ENCODE peak calls at places on chromosomes 1 and 21, in five cellular contexts. T is GM23248; E is CD4-positive, alpha-beta memory T cell; H is CD8-positive, alpha-beta T cell; W is left ventricle myocardium inferior. L is an unnamed sample.

GRCh38 chr1:230240446-230241076 is 173.5 kb downstream of the GALNT2 start:
- DNase-seq in W (no peak), H (no peak), E (no peak), T (peak; percentile 20), L (no peak)

GRCh38 chr1:15189692-15190321 is 36.3 kb downstream of the TMEM51 start:
- DNase-seq in E (no peak), T (peak; percentile 28), W (no peak), H (no peak), L (no peak)

GRCh38 chr1:163085041-163085903 is 16.1 kb downstream of the RGS4 start:
- DNase-seq in T (peak; percentile 79), W (no peak), E (no peak), H (no peak), L (no peak)

GRCh38 chr1:180863158-180863775 is 49.4 kb upstream of the KIAA1614 start:
- DNase-seq in H (peak; percentile 31), W (no peak), E (peak; percentile 35), T (peak; percentile 62), L (no peak)

GRCh38 chr21:34886554-34887385 is 162.3 kb downstream of the RUNX1 start:
- DNase-seq in T (peak; percentile 50), E (peak; percentile 19), H (peak; percentile 16), W (peak; percentile 27), L (peak; percentile 31)

GRCh38 chr1:94422115-94422820 is 4.1 kb downstream of the ABCD3 start:
- DNase-seq in H (no peak), E (no peak), T (peak; percentile 32), W (no peak), L (no peak)

GRCh38 chr1:20878799-20879198 is 91.7 kb upstream of the HP1BP3 start:
- DNase-seq in W (no peak), T (no peak), E (no peak), H (no peak), L (no peak)

GRCh38 chr1:108051625-108052382 is 86.8 kb upstream of the VAV3 start:
- DNase-seq in W (no peak), E (no peak), T (no peak), H (no peak), L (no peak)

GRCh38 chr1:150551784-150552691 is 2.8 kb downstream of the ADAMTSL4 start:
- DNase-seq in W (peak; percentile 86), E (no peak), T (peak; percentile 96), H (no peak), L (peak; percentile 90)

GRCh38 chr1:6961289-6961688 is 176.0 kb downstream of the CAMTA1 start:
- DNase-seq in E (no peak), W (no peak), H (no peak), T (peak; percentile 15), L (no peak)

GRCh38 chr21:36429672-36430546 is 44.7 kb downstream of the CHAF1B start:
- DNase-seq in T (peak; percentile 100), W (peak; percentile 64), E (peak; percentile 6), H (peak; percentile 57), L (peak; percentile 98)

GRCh38 chr1:170910273-170910672 is 25.1 kb upstream of the MROH9 start:
- DNase-seq in H (no peak), E (no peak), T (peak; percentile 86), W (no peak), L (no peak)

GRCh38 chr1:15287591-15287990 is 40.6 kb downstream of the FHAD1 start:
- DNase-seq in W (no peak), H (no peak), T (no peak), E (no peak), L (no peak)

GRCh38 chr1:202192770-202193613 is 607 bp upstream of the LGR6 start:
- DNase-seq in E (peak; percentile 35), T (peak; percentile 67), W (peak; percentile 50), H (peak; percentile 66), L (peak; percentile 45)

GRCh38 chr1:185559684-185560310 is 174.4 kb upstream of the HMCN1 start:
- DNase-seq in T (peak; percentile 72), H (peak; percentile 55), W (peak; percentile 28), E (peak; percentile 60), L (peak; percentile 10)

GRCh38 chr21:28419110-28419509 is 573.6 kb downstream of the LTN1 start:
- DNase-seq in T (peak; percentile 19), E (no peak), H (no peak), W (no peak), L (no peak)

GRCh38 chr1:229156819-229157218 is 114.1 kb upstream of the RAB4A start:
- DNase-seq in T (peak; percentile 22), H (no peak), W (no peak), E (no peak), L (no peak)

GRCh38 chr1:197519741-197520334 is 251.8 kb downstream of the CRB1 start:
- DNase-seq in H (no peak), W (no peak), E (no peak), T (peak; percentile 53), L (no peak)

GRCh38 chr1:244496186-244496585 is 35.1 kb downstream of the CATSPERE start:
- DNase-seq in E (no peak), W (no peak), T (no peak), H (no peak), L (no peak)

GRCh38 chr21:26115346-26115745 is 55.2 kb downstream of the APP start:
- DNase-seq in H (no peak), W (no peak), T (no peak), E (no peak), L (no peak)

GRCh38 chr1:26469558-26469957 is 2.7 kb upstream of the HMGN2 start:
- DNase-seq in E (no peak), H (no peak), T (no peak), W (no peak), L (no peak)

GRCh38 chr21:42570841-42571387 is 57.3 kb downstream of the SLC37A1 start:
- DNase-seq in H (no peak), E (no peak), T (no peak), W (no peak), L (no peak)

GRCh38 chr1:63148825-63149645 is 173.3 kb upstream of the FOXD3 start:
- DNase-seq in W (no peak), E (no peak), H (no peak), T (peak; percentile 63), L (peak; percentile 11)

GRCh38 chr1:160675641-160676410 is 29.0 kb upstream of the SLAMF1 start:
- DNase-seq in W (peak; percentile 66), T (peak; percentile 79), E (peak; percentile 66), H (peak; percentile 75), L (peak; percentile 48)

GRCh38 chr1:156591432-156592157 is at the start of gene NAXE:
- DNase-seq in W (peak; percentile 74), E (peak; percentile 69), H (peak; percentile 66), T (peak; percentile 85), L (peak; percentile 79)

GRCh38 chr1:54271341-54271740 is 71.4 kb downstream of the MRPL37 start:
- DNase-seq in E (no peak), H (no peak), T (no peak), W (no peak), L (no peak)

GRCh38 chr21:35932232-35932911 is 128.0 kb downstream of the SETD4 start:
- DNase-seq in E (no peak), W (peak; percentile 53), H (no peak), T (peak; percentile 91), L (peak; percentile 61)

DNA sequence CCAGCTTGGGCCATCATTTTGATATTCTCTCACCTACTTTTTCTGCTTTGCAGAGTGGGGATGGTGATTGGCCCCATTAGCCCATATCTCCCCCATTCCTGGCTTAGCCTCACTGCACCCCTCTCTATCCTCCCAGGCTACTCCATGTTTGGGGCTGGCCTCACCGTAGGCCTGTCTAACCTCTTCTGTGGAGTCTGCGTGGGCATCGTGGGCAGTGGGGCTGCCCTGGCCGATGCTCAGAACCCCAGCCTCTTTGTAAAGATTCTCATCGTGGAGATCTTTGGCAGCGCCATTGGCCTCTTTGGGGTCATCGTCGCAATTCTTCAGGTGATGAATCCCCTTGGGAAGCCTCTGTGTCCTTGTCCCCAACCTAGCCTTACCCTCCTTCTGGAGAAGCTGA is 2.1 kb upstream of the B4GALT2 start:
- DNase-seq in H (no peak), T (no peak), E (no peak), W (no peak), L (no peak)
- H3K4me3 ChIP-seq in H (no peak overlapping the region), T (no peak overlapping the region), E (no peak overlapping the region), W (peak overlapping the region; percentile 93), L (no peak overlapping the region)

DNA sequence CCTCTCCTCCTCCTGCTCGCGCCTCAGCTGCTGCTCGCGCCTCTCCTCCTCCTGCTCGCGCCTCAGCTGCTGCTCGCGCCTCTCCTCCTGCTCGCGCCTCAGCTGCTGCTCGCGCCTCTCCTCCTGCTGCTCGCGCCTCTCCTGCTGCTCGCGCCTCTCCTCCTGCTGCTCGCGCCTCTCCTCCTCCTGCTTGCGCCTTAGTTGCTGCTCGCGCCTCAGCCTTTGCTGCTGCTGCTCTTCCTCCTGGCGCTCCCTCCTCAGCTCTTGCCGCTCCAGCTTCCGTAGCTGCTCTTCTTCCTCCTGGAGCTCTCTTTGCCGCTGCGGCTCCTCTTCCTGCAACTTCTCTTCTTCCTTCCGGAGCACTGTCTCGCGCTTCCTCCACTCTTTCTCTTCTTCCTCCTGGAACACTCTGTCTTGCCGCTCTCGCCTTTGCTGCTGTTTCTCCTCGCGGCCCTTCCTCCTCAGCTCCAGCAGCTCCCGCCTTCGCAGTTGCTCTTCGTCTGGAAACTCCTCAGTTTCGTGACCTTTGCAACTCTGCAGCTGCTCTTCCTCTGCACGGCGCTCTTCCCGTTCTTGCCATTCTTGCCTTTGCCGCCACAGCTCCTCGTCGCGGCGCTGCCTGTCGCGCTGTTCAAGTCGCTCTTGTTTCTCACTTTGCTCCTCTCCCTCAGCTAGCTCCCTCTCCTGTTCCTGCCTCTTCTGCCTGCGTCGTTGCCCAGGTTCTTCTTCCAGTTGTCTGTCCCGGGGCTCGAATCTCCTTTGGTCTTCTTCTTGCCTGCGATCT is 3.0 kb downstream of the TCHH start:
- DNase-seq in T (peak; percentile 52), W (no peak), E (no peak), H (no peak), L (peak; percentile 33)
- H3K9me3 ChIP-seq in T (no peaks in the 10 kb centered on the region), W (peaks cover 19% of the 10 kb centered on the region), E (no peaks in the 10 kb centered on the region), H (no peaks in the 10 kb centered on the region), L (peaks cover 11% of the 10 kb centered on the region)

DNA sequence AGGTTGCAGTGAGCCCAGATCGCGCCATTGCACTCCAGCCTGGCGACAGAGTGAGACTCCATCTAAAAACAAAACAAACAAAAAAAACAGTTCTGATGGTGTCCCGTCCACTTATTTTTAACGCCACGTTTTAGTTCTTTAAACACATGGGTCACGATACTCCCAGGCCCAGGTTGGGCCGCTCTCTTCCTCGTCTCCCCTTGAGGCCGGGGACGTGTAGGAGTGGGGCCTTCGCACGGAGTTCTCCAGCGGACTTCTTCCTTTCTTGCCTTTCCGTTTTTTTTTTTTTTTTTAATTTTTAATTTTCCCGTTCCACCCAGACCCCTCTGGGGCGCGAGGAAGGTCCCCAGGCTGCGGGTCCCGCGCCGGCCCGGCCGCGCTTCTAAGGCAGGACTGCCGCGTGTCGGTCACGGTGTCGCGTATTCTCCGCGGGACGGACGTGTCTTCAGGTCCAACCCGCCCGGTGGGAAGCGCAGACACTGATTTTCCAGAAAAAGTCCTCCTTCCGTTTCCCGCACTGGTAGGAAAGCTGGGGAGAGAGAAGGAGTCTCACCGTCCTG is 47.5 kb upstream of the SLC19A1 start:
- DNase-seq in H (no peak), T (no peak), W (no peak), E (no peak), L (no peak)
- H3K4me3 ChIP-seq in H (peak overlapping the region; percentile 44), T (peak overlapping the region; percentile 70), W (peak overlapping the region; percentile 71), E (no peak overlapping the region), L (peak overlapping the region; percentile 28)

GRCh38 chr1:2876846-2877245 is 75.4 kb upstream of the TTC34 start:
- DNase-seq in T (no peak), W (no peak), H (no peak), E (no peak), L (no peak)

GRCh38 chr1:2878591-2878990 is 77.1 kb upstream of the TTC34 start:
- DNase-seq in E (no peak), W (no peak), T (no peak), H (no peak), L (no peak)

GRCh38 chr1:2879026-2879425 is 77.5 kb upstream of the TTC34 start:
- DNase-seq in T (no peak), W (no peak), H (no peak), E (no peak), L (no peak)

GRCh38 chr1:2875677-2876531 is 74.4 kb upstream of the TTC34 start:
- DNase-seq in E (no peak), W (peak; percentile 32), H (no peak), T (peak; percentile 11), L (no peak)

GRCh38 chr1:2877391-2877790 is 75.9 kb upstream of the TTC34 start:
- DNase-seq in T (no peak), W (no peak), E (no peak), H (no peak), L (no peak)
- H3K9me3 ChIP-seq in T (no peaks in the 10 kb centered on the region), W (peaks cover 2% of the 10 kb centered on the region), E (no peaks in the 10 kb centered on the region), H (no peaks in the 10 kb centered on the region), L (no peaks in the 10 kb centered on the region)

L was measured in MG63.